ENCODE peak calls at places on chromosomes 4 and X, in eight cellular contexts. L is AG04450; E is glomerular endothelial cell; W is SW480; T is effector memory CD8-positive, alpha-beta T cell; S is GM20000; J is Daoy; Z is RWPE1. H is an unnamed sample.

GRCh38 chr4:68476191-68476590 is 28.9 kb downstream of the TMPRSS11E start:
- DNase-seq in J (no peak), W (no peak), Z (no peak), S (no peak), T (no peak), L (no peak), E (no peak), H (no peak)

GRCh38 chrX:10769696-10770619 is 149.6 kb upstream of the MID1 start:
- DNase-seq in W (peak; percentile 8), T (no peak), S (no peak), L (peak; percentile 4), J (peak; percentile 51), Z (no peak), E (no peak), H (peak; percentile 14)

GRCh38 chr4:15913631-15913970 is 24.9 kb downstream of the FGFBP1 start:
- DNase-seq in E (peak; percentile 57), L (peak; percentile 71), J (peak; percentile 88), Z (peak; percentile 81), T (no peak), S (no peak), W (no peak), H (peak; percentile 44)

GRCh38 chr4:25704516-25704915 is 48.9 kb downstream of the SLC34A2 start:
- DNase-seq in Z (no peak), W (no peak), J (no peak), E (no peak), L (no peak), T (no peak), S (no peak), H (no peak)

GRCh38 chrX:8879750-8880149 is 78.6 kb upstream of the FAM9A start:
- DNase-seq in S (no peak), J (peak; percentile 23), L (no peak), Z (peak; percentile 16), W (peak; percentile 16), E (no peak), T (peak; percentile 1), H (no peak)

GRCh38 chr4:183201331-183201730 is 102.3 kb downstream of the WWC2 start:
- DNase-seq in S (no peak), Z (peak; percentile 79), J (no peak), T (no peak), W (no peak), E (no peak), L (no peak), H (no peak)

GRCh38 chr4:152784490-152785195 is 4.9 kb downstream of the ARFIP1 start:
- DNase-seq in Z (no peak), E (no peak), S (no peak), W (peak; percentile 25), T (no peak), L (no peak), J (peak; percentile 14), H (peak; percentile 10)

GRCh38 chr4:101993002-101993840 is 202.7 kb downstream of the BANK1 start:
- DNase-seq in E (no peak), Z (no peak), T (no peak), S (no peak), L (no peak), W (no peak), J (no peak), H (no peak)

GRCh38 chr4:128571747-128572146 is 237.8 kb upstream of the JADE1 start:
- DNase-seq in E (peak; percentile 94), J (peak; percentile 53), W (no peak), Z (peak; percentile 79), T (no peak), S (no peak), L (peak; percentile 75), H (peak; percentile 56)

GRCh38 chrX:39261446-39262147 is 460.3 kb downstream of the MID1IP1 start:
- DNase-seq in Z (peak; percentile 59), J (peak; percentile 85), S (peak; percentile 22), T (no peak), W (peak; percentile 25), L (no peak), E (peak; percentile 16), H (peak; percentile 52)

GRCh38 chr4:69534697-69535096 is 39.0 kb upstream of the UGT2B4 start:
- DNase-seq in E (no peak), Z (no peak), L (no peak), W (no peak), J (no peak), T (no peak), S (no peak), H (no peak)

H was measured in hepatocyte.